ENCODE peak calls at places on chromosomes 5 and 9, in six cellular contexts. Z is GM06990, Y is GM04504, B is tibial nerve, K is EH, A is foreskin melanocyte. Q is an unnamed sample.

GRCh38 chr9:123927625-123928308 is 2.2 kb downstream of the DENND1A start:
- DNase-seq in Z (peak), K (peak), Y (peak), A (peak), B (no peak), Q (peak)

GRCh38 chr5:24510523-24510988 is 134.2 kb downstream of the CDH10 start:
- DNase-seq in A (no peak), K (no peak), B (no peak), Z (no peak), Y (no peak), Q (no peak)

GRCh38 chr5:56900395-56900794 is 9.0 kb upstream of the SETD9 start:
- DNase-seq in B (no peak), Y (no peak), K (peak), A (no peak), Z (no peak), Q (peak)

GRCh38 chr9:115117999-115118470 is at the start of gene TNC:
- DNase-seq in A (peak), K (peak), B (peak), Z (no peak), Y (no peak), Q (peak)

GRCh38 chr5:177496111-177497010 is 1.0 kb downstream of the PDLIM7 start:
- DNase-seq in A (peak), B (peak), K (peak), Z (no peak), Y (peak), Q (peak)

GRCh38 chr5:91456928-91457571 is 73.9 kb upstream of the ARRDC3 start:
- DNase-seq in Y (no peak), A (no peak), Z (no peak), B (no peak), K (no peak), Q (no peak)

GRCh38 chr9:131407717-131408195 is 13.9 kb downstream of the PRRC2B start:
- DNase-seq in A (no peak), Y (no peak), Z (no peak), B (no peak), K (peak), Q (peak)

GRCh38 chr9:106697390-106697789 is 165.6 kb upstream of the ZNF462 start:
- DNase-seq in A (no peak), K (no peak), Z (no peak), B (no peak), Y (no peak), Q (no peak)

GRCh38 chr5:35202319-35203111 is 27.8 kb downstream of the PRLR start:
- DNase-seq in Y (peak), A (peak), K (peak), Z (no peak), B (peak), Q (peak)

GRCh38 chr9:92671323-92671722 is 1.4 kb upstream of the IPPK start:
- DNase-seq in A (peak), B (peak), Y (no peak), Z (no peak), K (peak), Q (peak)

GRCh38 chr9:13569706-13570423 is 290.4 kb upstream of the MPDZ start:
- DNase-seq in Y (no peak), Z (no peak), K (no peak), B (no peak), A (no peak), Q (no peak)

GRCh38 chr5:78983601-78984000 is 1.5 kb downstream of the ARSB start:
- DNase-seq in K (no peak), Z (no peak), A (no peak), Y (no peak), B (no peak), Q (no peak)

GRCh38 chr5:160492565-160492964 is 70.9 kb downstream of the PTTG1 start:
- DNase-seq in A (peak), B (no peak), K (peak), Z (no peak), Y (no peak), Q (peak)

GRCh38 chr9:97906236-97906831 is 16.0 kb downstream of the TRMO start:
- DNase-seq in Y (no peak), Z (no peak), A (no peak), B (no peak), K (no peak), Q (no peak)

GRCh38 chr5:34620185-34620584 is 35.9 kb upstream of the RAI14 start:
- DNase-seq in K (no peak), Z (no peak), Y (no peak), B (no peak), A (no peak), Q (no peak)

GRCh38 chr5:62316110-62316509 is 10.1 kb downstream of the KIF2A start:
- DNase-seq in A (no peak), K (no peak), Y (no peak), B (no peak), Z (no peak), Q (no peak)

GRCh38 chr5:109316631-109317030 is 93.1 kb downstream of the PJA2 start:
- DNase-seq in A (no peak), K (peak), Z (no peak), Y (peak), B (no peak), Q (peak)

Q was measured in M059J.